ENCODE peak calls at places on chromosomes 11 and 22, in ten cellular contexts. W, Q, P, K, A, S, E, R, Z and F are unnamed samples.

GRCh38 chr11:58606930-58607714 is 15.3 kb upstream of the CNTF start:
- DNase-seq in W (peak), Q (no peak), P (no peak), K (no peak), A (no peak), S (no peak), E (no peak), R (no peak), Z (no peak), F (no peak)

GRCh38 chr11:76626266-76626665 is 44.3 kb downstream of the LRRC32 start:
- DNase-seq in W (no peak), Q (no peak), P (no peak), K (no peak), A (peak), S (no peak), E (no peak), R (no peak), Z (peak), F (no peak)

GRCh38 chr11:20197881-20198280 is 37.6 kb upstream of the DBX1 start:
- DNase-seq in W (no peak), Q (no peak), P (no peak), K (no peak), A (no peak), S (no peak), E (no peak), R (no peak), Z (no peak), F (no peak)

GRCh38 chr11:112858289-112859023 is 102.8 kb upstream of the NCAM1 start:
- DNase-seq in W (no peak), Q (no peak), P (no peak), K (no peak), A (no peak), S (no peak), E (no peak), R (no peak), Z (no peak), F (no peak)

GRCh38 chr11:78292109-78292803 is 103.5 kb downstream of the USP35 start:
- DNase-seq in W (no peak), Q (no peak), P (no peak), K (no peak), A (peak), S (no peak), E (no peak), R (no peak), Z (no peak), F (no peak)

GRCh38 chr11:10657308-10658271 is 36.0 kb downstream of the IRAG1 start:
- DNase-seq in W (no peak), Q (no peak), P (no peak), K (no peak), A (no peak), S (peak), E (peak), R (no peak), Z (no peak), F (peak)

GRCh38 chr11:78380615-78381029 is 37.0 kb downstream of the GAB2 start:
- DNase-seq in W (no peak), Q (no peak), P (no peak), K (no peak), A (no peak), S (no peak), E (peak), R (no peak), Z (no peak), F (peak)

GRCh38 chr22:50469377-50470305 is 5.2 kb downstream of the SBF1 start:
- DNase-seq in W (peak), Q (peak), P (no peak), K (no peak), A (peak), S (peak), E (peak), R (no peak), Z (no peak), F (peak)

GRCh38 chr11:12441081-12441801 is 63.9 kb downstream of the PARVA start:
- DNase-seq in W (no peak), Q (no peak), P (no peak), K (no peak), A (no peak), S (no peak), E (peak), R (no peak), Z (no peak), F (peak)

GRCh38 chr11:77181226-77181625 is 53.2 kb downstream of the MYO7A start:
- DNase-seq in W (no peak), Q (no peak), P (no peak), K (no peak), A (no peak), S (no peak), E (no peak), R (no peak), Z (no peak), F (no peak)

GRCh38 chr11:72719144-72719543 is 33.1 kb downstream of the ARAP1 start:
- DNase-seq in W (no peak), Q (no peak), P (no peak), K (no peak), A (no peak), S (no peak), E (peak), R (no peak), Z (no peak), F (peak)